ENCODE peak calls at places on chromosomes 7 and 10, in ten cellular contexts. One of them, this sample, is unnamed.

GRCh38 chr10:96587255-96588059 is 645 bp upstream of the TM9SF3 start:
- DNase-seq in NB4: no peak
- DNase-seq in Peyer's patch: peak
- DNase-seq in spleen: no peak
- DNase-seq in coronary artery: peak
- DNase-seq in fibroblast of lung: peak
- DNase-seq in HepG2: peak
- DNase-seq in fibroblast of mammary gland: peak
- DNase-seq in cardiac muscle cell: peak
- DNase-seq in A549: peak
- DNase-seq in this sample: peak

GRCh38 chr7:155190608-155191536 is 106.8 kb upstream of the INSIG1 start:
- DNase-seq in NB4: peak
- DNase-seq in Peyer's patch: peak
- DNase-seq in spleen: peak
- DNase-seq in coronary artery: peak
- DNase-seq in fibroblast of lung: peak
- DNase-seq in HepG2: no peak
- DNase-seq in fibroblast of mammary gland: no peak
- DNase-seq in cardiac muscle cell: peak
- DNase-seq in A549: peak
- DNase-seq in this sample: no peak

GRCh38 chr10:90352288-90352687 is 505.6 kb downstream of the HTR7 start:
- DNase-seq in NB4: no peak
- DNase-seq in Peyer's patch: no peak
- DNase-seq in spleen: no peak
- DNase-seq in coronary artery: no peak
- DNase-seq in fibroblast of lung: peak
- DNase-seq in HepG2: no peak
- DNase-seq in fibroblast of mammary gland: peak
- DNase-seq in cardiac muscle cell: peak
- DNase-seq in A549: no peak
- DNase-seq in this sample: no peak

GRCh38 chr7:30546596-30546995 is 42.0 kb upstream of the GGCT start:
- DNase-seq in NB4: no peak
- DNase-seq in Peyer's patch: no peak
- DNase-seq in spleen: no peak
- DNase-seq in coronary artery: no peak
- DNase-seq in fibroblast of lung: no peak
- DNase-seq in HepG2: no peak
- DNase-seq in fibroblast of mammary gland: no peak
- DNase-seq in cardiac muscle cell: no peak
- DNase-seq in A549: no peak
- DNase-seq in this sample: no peak

GRCh38 chr10:46028584-46029570 is 1.5 kb downstream of the NCOA4 start:
- DNase-seq in NB4: peak
- DNase-seq in Peyer's patch: no peak
- DNase-seq in spleen: no peak
- DNase-seq in coronary artery: no peak
- DNase-seq in fibroblast of lung: peak
- DNase-seq in HepG2: peak
- DNase-seq in fibroblast of mammary gland: peak
- DNase-seq in cardiac muscle cell: peak
- DNase-seq in A549: peak
- DNase-seq in this sample: peak

GRCh38 chr7:112260941-112261340 is 54.4 kb downstream of the ZNF277 start:
- DNase-seq in NB4: no peak
- DNase-seq in Peyer's patch: no peak
- DNase-seq in spleen: no peak
- DNase-seq in coronary artery: no peak
- DNase-seq in fibroblast of lung: no peak
- DNase-seq in HepG2: no peak
- DNase-seq in fibroblast of mammary gland: no peak
- DNase-seq in cardiac muscle cell: no peak
- DNase-seq in A549: no peak
- DNase-seq in this sample: peak

GRCh38 chr7:100897772-100898454 is 2.2 kb upstream of the ACHE start:
- DNase-seq in NB4: no peak
- DNase-seq in Peyer's patch: no peak
- DNase-seq in spleen: no peak
- DNase-seq in coronary artery: no peak
- DNase-seq in fibroblast of lung: no peak
- DNase-seq in HepG2: no peak
- DNase-seq in fibroblast of mammary gland: no peak
- DNase-seq in cardiac muscle cell: no peak
- DNase-seq in A549: no peak
- DNase-seq in this sample: no peak

GRCh38 chr10:93604145-93604544 is 3.1 kb upstream of the RBP4 start:
- DNase-seq in NB4: peak
- DNase-seq in Peyer's patch: no peak
- DNase-seq in spleen: no peak
- DNase-seq in coronary artery: no peak
- DNase-seq in fibroblast of lung: no peak
- DNase-seq in HepG2: no peak
- DNase-seq in fibroblast of mammary gland: no peak
- DNase-seq in cardiac muscle cell: no peak
- DNase-seq in A549: no peak
- DNase-seq in this sample: no peak

GRCh38 chr7:1676550-1677071 is 6.5 kb downstream of the ELFN1 start:
- DNase-seq in NB4: no peak
- DNase-seq in Peyer's patch: no peak
- DNase-seq in spleen: peak
- DNase-seq in coronary artery: peak
- DNase-seq in fibroblast of lung: no peak
- DNase-seq in HepG2: no peak
- DNase-seq in fibroblast of mammary gland: no peak
- DNase-seq in cardiac muscle cell: no peak
- DNase-seq in A549: no peak
- DNase-seq in this sample: no peak

GRCh38 chr10:91596821-91597396 is 36.0 kb downstream of the PPP1R3C start:
- DNase-seq in NB4: peak
- DNase-seq in Peyer's patch: no peak
- DNase-seq in spleen: no peak
- DNase-seq in coronary artery: no peak
- DNase-seq in fibroblast of lung: peak
- DNase-seq in HepG2: no peak
- DNase-seq in fibroblast of mammary gland: peak
- DNase-seq in cardiac muscle cell: peak
- DNase-seq in A549: peak
- DNase-seq in this sample: peak

GRCh38 chr7:141076377-141076776 is 2.5 kb downstream of the TMEM178B start:
- DNase-seq in NB4: no peak
- DNase-seq in Peyer's patch: no peak
- DNase-seq in spleen: no peak
- DNase-seq in coronary artery: no peak
- DNase-seq in fibroblast of lung: no peak
- DNase-seq in HepG2: no peak
- DNase-seq in fibroblast of mammary gland: no peak
- DNase-seq in cardiac muscle cell: no peak
- DNase-seq in A549: no peak
- DNase-seq in this sample: no peak

GRCh38 chr7:150974468-150975391 is 3.4 kb downstream of the KCNH2 start:
- DNase-seq in NB4: peak
- DNase-seq in Peyer's patch: peak
- DNase-seq in spleen: peak
- DNase-seq in coronary artery: no peak
- DNase-seq in fibroblast of lung: peak
- DNase-seq in HepG2: no peak
- DNase-seq in fibroblast of mammary gland: no peak
- DNase-seq in cardiac muscle cell: peak
- DNase-seq in A549: peak
- DNase-seq in this sample: no peak
- TF ChIP-seq CTCF in NB4: peak
- TF ChIP-seq CTCF in Peyer's patch: peak
- TF ChIP-seq CTCF in spleen: no peak
- TF ChIP-seq CTCF in coronary artery: no peak
- TF ChIP-seq CTCF in fibroblast of lung: no peak
- TF ChIP-seq CTCF in HepG2: peak
- TF ChIP-seq CTCF in fibroblast of mammary gland: no peak
- TF ChIP-seq CTCF in cardiac muscle cell: peak
- TF ChIP-seq CTCF in A549: peak
- TF ChIP-seq CTCF in this sample: peak

GRCh38 chr7:151010307-151011096 is 13.8 kb downstream of the ATG9B start:
- DNase-seq in NB4: no peak
- DNase-seq in Peyer's patch: no peak
- DNase-seq in spleen: peak
- DNase-seq in coronary artery: no peak
- DNase-seq in fibroblast of lung: no peak
- DNase-seq in HepG2: no peak
- DNase-seq in fibroblast of mammary gland: no peak
- DNase-seq in cardiac muscle cell: peak
- DNase-seq in A549: no peak
- DNase-seq in this sample: peak
- H3K4me3 ChIP-seq in NB4: no peak
- H3K4me3 ChIP-seq in Peyer's patch: no peak
- H3K4me3 ChIP-seq in spleen: peak
- H3K4me3 ChIP-seq in coronary artery: no peak
- H3K4me3 ChIP-seq in fibroblast of lung: no peak
- H3K4me3 ChIP-seq in HepG2: peak
- H3K4me3 ChIP-seq in fibroblast of mammary gland: no peak
- H3K4me3 ChIP-seq in cardiac muscle cell: no peak
- H3K4me3 ChIP-seq in A549: no peak
- H3K4me3 ChIP-seq in this sample: peak

GRCh38 chr7:48660482-48660881 is 263.9 kb upstream of the CDC14C start:
- DNase-seq in NB4: no peak
- DNase-seq in Peyer's patch: no peak
- DNase-seq in spleen: no peak
- DNase-seq in coronary artery: no peak
- DNase-seq in fibroblast of lung: no peak
- DNase-seq in HepG2: no peak
- DNase-seq in fibroblast of mammary gland: no peak
- DNase-seq in cardiac muscle cell: no peak
- DNase-seq in A549: no peak
- DNase-seq in this sample: no peak

GRCh38 chr7:48664241-48664640 is 260.1 kb upstream of the CDC14C start:
- DNase-seq in NB4: no peak
- DNase-seq in Peyer's patch: no peak
- DNase-seq in spleen: no peak
- DNase-seq in coronary artery: no peak
- DNase-seq in fibroblast of lung: no peak
- DNase-seq in HepG2: no peak
- DNase-seq in fibroblast of mammary gland: no peak
- DNase-seq in cardiac muscle cell: no peak
- DNase-seq in A549: no peak
- DNase-seq in this sample: no peak

GRCh38 chr7:48667434-48667833 is 256.9 kb upstream of the CDC14C start:
- DNase-seq in NB4: no peak
- DNase-seq in Peyer's patch: no peak
- DNase-seq in spleen: no peak
- DNase-seq in coronary artery: no peak
- DNase-seq in fibroblast of lung: no peak
- DNase-seq in HepG2: no peak
- DNase-seq in fibroblast of mammary gland: no peak
- DNase-seq in cardiac muscle cell: no peak
- DNase-seq in A549: no peak
- DNase-seq in this sample: no peak

DNA sequence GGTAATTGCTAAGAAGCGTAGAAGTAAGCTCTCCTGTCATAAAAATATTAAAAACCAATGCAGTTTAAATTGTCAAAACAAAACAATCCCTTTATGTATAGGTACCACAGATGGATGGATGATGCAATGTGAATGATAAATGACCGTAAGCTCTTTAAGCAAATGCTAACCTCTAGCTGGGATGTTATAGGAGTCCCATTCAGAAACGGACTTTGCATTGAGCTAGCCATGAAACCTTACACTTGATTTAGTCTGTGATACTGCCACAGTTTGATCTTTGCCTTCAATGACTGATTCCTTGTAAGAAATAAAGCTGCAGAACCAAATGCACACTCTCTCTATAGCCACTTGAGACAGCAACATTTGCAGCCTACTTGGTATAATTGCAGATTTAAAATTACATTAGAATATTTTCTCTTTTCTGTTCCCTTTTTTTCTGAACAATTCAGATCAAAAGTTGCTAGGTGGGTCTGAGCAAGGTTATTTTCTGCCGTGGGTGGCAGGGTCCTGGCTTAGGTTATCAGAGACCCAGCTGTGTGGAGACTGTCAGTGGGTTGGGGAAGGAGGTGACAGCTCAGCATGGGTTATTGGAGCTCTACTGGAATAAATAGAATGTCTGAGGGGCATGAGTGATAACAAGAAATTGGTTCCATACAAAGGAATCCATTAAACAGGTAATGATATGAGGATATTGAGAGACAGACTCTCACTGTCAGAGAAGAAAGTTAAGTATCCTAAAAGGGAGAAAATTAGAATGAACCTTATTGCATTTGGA is 258.8 kb upstream of the CDC14C start:
- DNase-seq in NB4: no peak
- DNase-seq in Peyer's patch: no peak
- DNase-seq in spleen: no peak
- DNase-seq in coronary artery: no peak
- DNase-seq in fibroblast of lung: no peak
- DNase-seq in HepG2: no peak
- DNase-seq in fibroblast of mammary gland: no peak
- DNase-seq in cardiac muscle cell: no peak
- DNase-seq in A549: no peak
- DNase-seq in this sample: no peak
- TF ChIP-seq CTCF in NB4: no peak
- TF ChIP-seq CTCF in Peyer's patch: no peak
- TF ChIP-seq CTCF in spleen: no peak
- TF ChIP-seq CTCF in coronary artery: no peak
- TF ChIP-seq CTCF in fibroblast of lung: no peak
- TF ChIP-seq CTCF in HepG2: no peak
- TF ChIP-seq CTCF in fibroblast of mammary gland: no peak
- TF ChIP-seq CTCF in cardiac muscle cell: no peak
- TF ChIP-seq CTCF in A549: no peak
- TF ChIP-seq CTCF in this sample: no peak

DNA sequence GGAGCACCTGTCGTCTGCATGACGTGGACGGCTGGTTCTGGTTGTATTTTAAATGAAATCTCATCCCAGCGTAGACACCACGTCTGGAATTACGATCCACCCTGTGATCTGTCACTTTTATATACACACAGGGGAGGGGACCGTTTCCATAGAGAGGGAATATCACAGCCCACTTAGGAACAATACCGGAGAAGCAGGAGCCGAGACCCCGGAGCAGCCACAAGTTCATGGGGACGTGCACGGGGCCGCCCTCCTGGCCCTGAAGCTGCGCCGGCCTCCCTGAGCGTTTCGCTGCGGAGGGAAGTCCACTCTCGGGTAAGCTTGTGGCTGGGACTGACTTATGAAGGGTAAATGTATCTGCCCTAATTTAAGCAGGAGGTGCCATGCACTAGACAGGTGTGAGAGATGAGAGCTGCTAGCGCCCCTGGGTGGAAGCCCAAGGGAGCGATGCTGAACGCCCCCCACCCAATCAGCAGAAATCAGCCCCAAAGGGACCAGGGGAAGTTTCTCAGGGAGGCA is at the start of gene UCN3:
- DNase-seq in NB4: no peak
- DNase-seq in Peyer's patch: no peak
- DNase-seq in spleen: no peak
- DNase-seq in coronary artery: no peak
- DNase-seq in fibroblast of lung: no peak
- DNase-seq in HepG2: no peak
- DNase-seq in fibroblast of mammary gland: no peak
- DNase-seq in cardiac muscle cell: no peak
- DNase-seq in A549: no peak
- DNase-seq in this sample: no peak
- H3K4me3 ChIP-seq in NB4: no peak
- H3K4me3 ChIP-seq in Peyer's patch: no peak
- H3K4me3 ChIP-seq in spleen: no peak
- H3K4me3 ChIP-seq in coronary artery: no peak
- H3K4me3 ChIP-seq in fibroblast of lung: no peak
- H3K4me3 ChIP-seq in HepG2: peak
- H3K4me3 ChIP-seq in fibroblast of mammary gland: no peak
- H3K4me3 ChIP-seq in cardiac muscle cell: no peak
- H3K4me3 ChIP-seq in A549: no peak
- H3K4me3 ChIP-seq in this sample: no peak

This sample was measured in fibroblast of villous mesenchyme.